ENCODE peak calls at places on chromosome 6, in four cellular contexts. A is activated effector memory CD4-positive, alpha-beta T cell treated with anti-CD3 and anti-CD28 coated beads, Interleukin-2, amount 50 U/mL, for 16 hours; L is stimulated activated CD4-positive, alpha-beta T cell treated with anti-CD3 and anti-CD28 coated beads, Interleukin-15, amount 100 ng/mL, for 24 hours; Q is spleen. X is an unnamed sample.

GRCh38 chr6:37920667-37921066 is 101.1 kb downstream of the ZFAND3 start:
- DNase-seq in Q (no peak), L (no peak), A (no peak), X (no peak)

GRCh38 chr6:133833905-133834304 is 55.0 kb upstream of the TCF21 start:
- DNase-seq in L (no peak), A (no peak), Q (no peak), X (no peak)

GRCh38 chr6:11500008-11500407 is 37.5 kb upstream of the TMEM170B start:
- DNase-seq in A (no peak), Q (no peak), L (no peak), X (no peak)

GRCh38 chr6:53335224-53335994 is 13.3 kb downstream of the ELOVL5 start:
- DNase-seq in A (peak), Q (peak), L (peak), X (peak)

GRCh38 chr6:15544321-15544900 is 118.4 kb downstream of the DTNBP1 start:
- DNase-seq in L (no peak), Q (no peak), A (no peak), X (no peak)

GRCh38 chr6:126040826-126041225 is 54.5 kb downstream of the TRMT11 start:
- DNase-seq in L (no peak), A (no peak), Q (no peak), X (no peak)

GRCh38 chr6:30601436-30601814 is 15.6 kb downstream of the PPP1R10 start:
- DNase-seq in L (no peak), Q (no peak), A (no peak), X (no peak)

GRCh38 chr6:90194371-90194841 is 102.2 kb downstream of the BACH2 start:
- DNase-seq in L (peak), A (no peak), Q (no peak), X (peak)

GRCh38 chr6:92945799-92946198 is 473.6 kb downstream of the EPHA7 start:
- DNase-seq in Q (no peak), L (no peak), A (no peak), X (no peak)

GRCh38 chr6:13767121-13767794 is 47.1 kb downstream of the MCUR1 start:
- DNase-seq in L (peak), Q (peak), A (peak), X (peak)

GRCh38 chr6:4518506-4518905 is 257.7 kb upstream of the CDYL start:
- DNase-seq in Q (no peak), A (no peak), L (no peak), X (no peak)

GRCh38 chr6:151071295-151071694 is 168.5 kb upstream of the AKAP12 start:
- DNase-seq in L (no peak), A (no peak), Q (no peak), X (no peak)

GRCh38 chr6:169096326-169096882 is 157.2 kb downstream of the THBS2 start:
- DNase-seq in A (no peak), L (no peak), Q (no peak), X (no peak)

GRCh38 chr6:110960014-110960390 is 1.5 kb downstream of the GTF3C6 start:
- DNase-seq in A (no peak), L (no peak), Q (no peak), X (no peak)

GRCh38 chr6:22113046-22113766 is 183.6 kb downstream of the PRL start:
- DNase-seq in Q (no peak), L (no peak), A (no peak), X (no peak)